ENCODE peak calls at places on chromosomes 7 and 10, in seven cellular contexts. R is fibroblast of lung; K is activated T-cell treated with anti-CD3 and anti-CD28 coated beads, Interleukin-2, amount 50 U/mL, for 24 hours; G is HCEC 1CT; A is ovary; P is GM23338; X is upper lobe of right lung. M is an unnamed sample.

GRCh38 chr10:127853868-127854768 is 38.6 kb downstream of the CLRN3 start:
- DNase-seq in P (peak), X (peak), A (peak), K (peak), G (peak), R (peak), M (no peak)

GRCh38 chr7:54390565-54390964 is 151.6 kb upstream of the VSTM2A start:
- DNase-seq in G (no peak), P (no peak), K (no peak), A (no peak), X (no peak), R (no peak), M (no peak)

GRCh38 chr7:142614116-142614515 is 135.2 kb upstream of the PRSS1 start:
- DNase-seq in P (no peak), G (peak), X (no peak), R (peak), A (no peak), K (no peak), M (no peak)

GRCh38 chr10:17428616-17429097 is 25.7 kb downstream of the ST8SIA6 start:
- DNase-seq in X (no peak), G (no peak), R (no peak), P (peak), A (no peak), K (peak), M (no peak)

GRCh38 chr10:30330512-30331168 is 18.4 kb downstream of the MTPAP start:
- DNase-seq in R (peak), X (no peak), A (no peak), G (peak), K (no peak), P (no peak), M (no peak)

GRCh38 chr10:97875391-97875790 is 25.7 kb downstream of the GOLGA7B start:
- DNase-seq in X (no peak), A (no peak), P (no peak), G (no peak), R (no peak), K (no peak), M (no peak)

GRCh38 chr7:30708983-30709382 is 26.7 kb upstream of the CRHR2 start:
- DNase-seq in R (no peak), P (no peak), G (no peak), A (no peak), K (no peak), X (no peak), M (no peak)

GRCh38 chr10:102775973-102776669 is 32.4 kb downstream of the WBP1L start:
- DNase-seq in R (peak), A (peak), X (peak), G (peak), P (peak), K (no peak), M (no peak)

GRCh38 chr7:117117172-117117571 is 163.9 kb downstream of the ST7 start:
- DNase-seq in A (no peak), G (no peak), R (no peak), X (no peak), K (no peak), P (no peak), M (no peak)

GRCh38 chr10:34154371-34154770 is 660.7 kb downstream of the PARD3 start:
- DNase-seq in A (no peak), X (no peak), R (no peak), K (no peak), G (no peak), P (no peak), M (no peak)

GRCh38 chr7:22110881-22111280 is 165.2 kb upstream of the CDCA7L start:
- DNase-seq in X (no peak), A (no peak), P (no peak), R (no peak), K (no peak), G (no peak), M (no peak)

GRCh38 chr7:55550010-55550409 is 22.3 kb downstream of the VOPP1 start:
- DNase-seq in A (no peak), R (no peak), X (no peak), G (no peak), P (no peak), K (no peak), M (peak)

GRCh38 chr10:3886191-3886590 is 101.2 kb upstream of the KLF6 start:
- DNase-seq in P (peak), A (peak), K (no peak), G (no peak), X (peak), R (peak), M (no peak)

GRCh38 chr10:132061465-132062180 is 4.1 kb upstream of the JAKMIP3 start:
- DNase-seq in G (no peak), X (peak), P (no peak), K (no peak), R (no peak), A (no peak), M (no peak)

GRCh38 chr7:152363798-152364197 is 72.0 kb downstream of the KMT2C start:
- DNase-seq in P (no peak), X (no peak), R (no peak), A (no peak), G (no peak), K (no peak), M (no peak)

GRCh38 chr7:100745184-100745583 is 11.8 kb downstream of the ZAN start:
- DNase-seq in P (peak), K (no peak), X (peak), R (peak), G (peak), A (peak), M (no peak)

GRCh38 chr7:50356945-50357268 is 52.4 kb downstream of the IKZF1 start:
- DNase-seq in P (no peak), R (no peak), A (no peak), G (no peak), X (no peak), K (peak), M (no peak)

GRCh38 chr10:107814865-107815487 is 650.5 kb upstream of the SORCS1 start:
- DNase-seq in A (no peak), X (no peak), P (peak), R (peak), K (no peak), G (peak), M (no peak)

GRCh38 chr10:14605231-14605925 is 169.3 kb downstream of the FAM107B start:
- DNase-seq in G (peak), A (no peak), X (no peak), R (peak), K (no peak), P (peak), M (no peak)

GRCh38 chr10:51108404-51108803 is 34.1 kb downstream of the PRKG1 start:
- DNase-seq in A (no peak), K (no peak), R (no peak), X (no peak), G (no peak), P (no peak), M (no peak)

GRCh38 chr7:757741-758163 is 30.7 kb upstream of the PRKAR1B start:
- DNase-seq in X (peak), R (no peak), K (no peak), A (peak), P (no peak), G (no peak), M (no peak)

GRCh38 chr7:1359051-1359400 is 100.2 kb downstream of the MICALL2 start:
- DNase-seq in P (no peak), K (no peak), G (no peak), R (no peak), X (no peak), A (no peak), M (no peak)